ENCODE peak calls at places on chromosomes 3 and 15, in four cellular contexts. E is HepG2, L is B cell, Y is GM13976. V is an unnamed sample.

GRCh38 chr3:108767258-108767657 is 10.0 kb upstream of the RETNLB start:
- DNase-seq in Y (no peak), L (no peak), E (no peak), V (no peak)

GRCh38 chr15:35306361-35306981 is 221.4 kb upstream of the NANOGP8 start:
- DNase-seq in L (no peak), E (no peak), Y (no peak), V (no peak)

GRCh38 chr3:75341324-75342067 is 322.6 kb upstream of the FRG2C start:
- DNase-seq in L (no peak), Y (no peak), E (no peak), V (no peak)

GRCh38 chr15:100726426-100727190 is 124.2 kb downstream of the ASB7 start:
- DNase-seq in E (no peak), Y (peak), L (no peak), V (no peak)

GRCh38 chr3:168040624-168041208 is 55.0 kb downstream of the GOLIM4 start:
- DNase-seq in E (peak), Y (no peak), L (no peak), V (no peak)

GRCh38 chr3:122314467-122314866 is 10.6 kb upstream of the CSTA start:
- DNase-seq in L (no peak), Y (no peak), E (no peak), V (no peak)

GRCh38 chr3:42024578-42025387 is 62.9 kb upstream of the ULK4 start:
- DNase-seq in Y (no peak), E (no peak), L (no peak), V (no peak)

GRCh38 chr15:69794643-69795461 is 302.9 kb downstream of the TLE3 start:
- DNase-seq in Y (no peak), E (no peak), L (peak), V (no peak)

GRCh38 chr15:80609512-80609946 is 85.6 kb upstream of the ABHD17C start:
- DNase-seq in E (no peak), L (no peak), Y (no peak), V (no peak)

GRCh38 chr15:50145451-50145872 is 26.4 kb upstream of the ATP8B4 start:
- DNase-seq in E (peak), L (no peak), Y (peak), V (no peak)

GRCh38 chr3:32398531-32398930 is 6.9 kb downstream of the CMTM7 start:
- DNase-seq in Y (no peak), L (no peak), E (no peak), V (no peak)

GRCh38 chr3:141913150-141913811 is 36.8 kb downstream of the ATP1B3 start:
- DNase-seq in L (peak), Y (peak), E (peak), V (peak)
- TF ChIP-seq CTCF in L (peak), Y (peak), E (peak), V (peak)

DNA sequence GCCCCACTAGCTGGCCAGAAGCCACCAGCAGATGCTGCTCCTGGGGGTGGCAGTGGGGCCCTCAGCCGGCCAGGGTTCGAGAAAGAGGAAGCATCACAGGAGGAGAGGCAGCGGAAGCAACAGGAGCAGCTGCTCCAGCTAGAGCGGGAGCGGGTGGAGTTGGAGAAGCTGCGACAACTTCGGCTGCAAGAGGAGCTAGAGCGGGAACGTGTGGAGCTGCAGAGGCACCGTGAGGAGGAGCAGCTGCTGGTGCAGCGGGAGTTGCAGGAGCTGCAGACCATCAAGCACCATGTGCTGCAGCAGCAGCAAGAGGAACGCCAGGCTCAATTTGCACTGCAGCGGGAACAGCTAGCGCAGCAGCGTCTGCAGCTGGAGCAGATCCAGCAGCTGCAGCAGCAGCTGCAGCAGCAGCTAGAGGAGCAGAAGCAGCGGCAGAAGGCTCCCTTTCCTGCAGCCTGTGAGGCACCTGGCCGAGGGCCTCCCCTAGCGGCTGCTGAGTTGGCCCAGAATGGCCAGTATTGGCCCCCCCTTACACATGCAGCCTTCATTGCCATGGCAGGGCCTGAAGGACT is 17.5 kb upstream of the APEH start:
- DNase-seq in Y (no peak), L (no peak), E (no peak), V (no peak)
- TF ChIP-seq CTCF in Y (no peak), L (no peak), E (no peak), V (no peak)

GRCh38 chr3:62109534-62109933 is 263.8 kb downstream of the FEZF2 start:
- DNase-seq in Y (no peak), E (peak), L (no peak), V (no peak)
- TF ChIP-seq CTCF in Y (no peak), E (no peak), L (no peak), V (no peak)

GRCh38 chr15:88430051-88430450 is 37.1 kb downstream of the MRPL46 start:
- DNase-seq in L (no peak), E (no peak), Y (no peak), V (no peak)
- TF ChIP-seq CTCF in L (no peak), E (no peak), Y (no peak), V (no peak)

GRCh38 chr3:120067090-120067489 is 27.2 kb downstream of the GSK3B start:
- DNase-seq in E (no peak), L (no peak), Y (no peak), V (no peak)

GRCh38 chr3:120062474-120062873 is 31.8 kb downstream of the GSK3B start:
- DNase-seq in E (no peak), L (no peak), Y (no peak), V (no peak)

GRCh38 chr3:120064641-120065040 is 29.6 kb downstream of the GSK3B start:
- DNase-seq in E (no peak), Y (no peak), L (no peak), V (no peak)

GRCh38 chr3:120070263-120070981 is 23.8 kb downstream of the GSK3B start:
- DNase-seq in E (no peak), Y (no peak), L (no peak), V (no peak)

GRCh38 chr3:120066634-120067033 is 27.6 kb downstream of the GSK3B start:
- DNase-seq in Y (no peak), E (no peak), L (no peak), V (no peak)
- TF ChIP-seq CTCF in Y (no peak), E (no peak), L (no peak), V (no peak)

GRCh38 chr3:13762931-13763330 is 116.9 kb downstream of the WNT7A start:
- DNase-seq in Y (no peak), E (no peak), L (no peak), V (no peak)
- TF ChIP-seq CTCF in Y (no peak), E (no peak), L (no peak), V (no peak)